ENCODE peak calls at places on chromosome 7, in five cellular contexts. W is endothelial cell of umbilical vein, N is left ventricle myocardium inferior, K is stomach, S is cardiac muscle cell. R is an unnamed sample.

GRCh38 chr7:92845736-92846135 is 9.4 kb upstream of the CDK6 start:
- DNase-seq in W (no peak), N (no peak), K (no peak), S (no peak), R (no peak)

GRCh38 chr7:22601028-22601795 is 101.2 kb upstream of the STEAP1B start:
- DNase-seq in W (peak), N (no peak), K (no peak), S (no peak), R (no peak)

GRCh38 chr7:43701502-43701859 is 27.8 kb downstream of the COA1 start:
- DNase-seq in W (no peak), N (no peak), K (no peak), S (no peak), R (no peak)

GRCh38 chr7:158581440-158582088 is 6.1 kb downstream of the PTPRN2 start:
- DNase-seq in W (no peak), N (no peak), K (peak), S (no peak), R (no peak)

GRCh38 chr7:98314469-98314868 is 33.0 kb downstream of the BRI3 start:
- DNase-seq in W (no peak), N (no peak), K (no peak), S (no peak), R (no peak)

GRCh38 chr7:157471259-157472125 is 134.7 kb downstream of the DNAJB6 start:
- DNase-seq in W (no peak), N (no peak), K (peak), S (no peak), R (peak)

GRCh38 chr7:81957517-81957916 is 187.7 kb upstream of the HGF start:
- DNase-seq in W (no peak), N (no peak), K (no peak), S (peak), R (no peak)

GRCh38 chr7:82755705-82756551 is 312.4 kb upstream of the CACNA2D1 start:
- DNase-seq in W (no peak), N (no peak), K (no peak), S (no peak), R (no peak)

GRCh38 chr7:28142650-28143049 is 37.9 kb downstream of the JAZF1 start:
- DNase-seq in W (no peak), N (no peak), K (no peak), S (no peak), R (no peak)

GRCh38 chr7:68476966-68477365 is 1121.3 kb upstream of the AUTS2 start:
- DNase-seq in W (no peak), N (no peak), K (no peak), S (no peak), R (no peak)

GRCh38 chr7:44080118-44080517 is 2.2 kb downstream of the POLM start:
- DNase-seq in W (no peak), N (peak), K (no peak), S (no peak), R (no peak)

GRCh38 chr7:50621206-50621605 is 56.0 kb upstream of the DDC start:
- DNase-seq in W (no peak), N (no peak), K (no peak), S (no peak), R (no peak)

GRCh38 chr7:37337522-37337921 is 111.1 kb downstream of the ELMO1 start:
- DNase-seq in W (no peak), N (no peak), K (no peak), S (no peak), R (no peak)

GRCh38 chr7:146067880-146068279 is 48.7 kb upstream of the CNTNAP2 start:
- DNase-seq in W (no peak), N (no peak), K (no peak), S (peak), R (no peak)

GRCh38 chr7:120794100-120794729 is 63.7 kb downstream of the TSPAN12 start:
- DNase-seq in W (no peak), N (no peak), K (no peak), S (no peak), R (no peak)

GRCh38 chr7:29871787-29872398 is 65.6 kb downstream of the WIPF3 start:
- DNase-seq in W (peak), N (no peak), K (no peak), S (no peak), R (no peak)

GRCh38 chr7:51315393-51316261 is 982 bp downstream of the COBL start:
- DNase-seq in W (no peak), N (peak), K (peak), S (peak), R (no peak)

GRCh38 chr7:40133561-40134427 is 628 bp downstream of the MPLKIP start:
- DNase-seq in W (no peak), N (no peak), K (no peak), S (no peak), R (peak)

GRCh38 chr7:159063046-159063840 is 81.4 kb downstream of the VIPR2 start:
- DNase-seq in W (no peak), N (no peak), K (no peak), S (no peak), R (no peak)

GRCh38 chr7:108380527-108380926 is 75.7 kb downstream of the NRCAM start:
- DNase-seq in W (peak), N (no peak), K (no peak), S (no peak), R (no peak)

GRCh38 chr7:116426428-116427156 is 72.9 kb upstream of the CAV2 start:
- DNase-seq in W (peak), N (no peak), K (peak), S (no peak), R (no peak)

GRCh38 chr7:155571581-155572345 is 25.4 kb upstream of the CNPY1 start:
- DNase-seq in W (no peak), N (no peak), K (no peak), S (no peak), R (no peak)

DNA sequence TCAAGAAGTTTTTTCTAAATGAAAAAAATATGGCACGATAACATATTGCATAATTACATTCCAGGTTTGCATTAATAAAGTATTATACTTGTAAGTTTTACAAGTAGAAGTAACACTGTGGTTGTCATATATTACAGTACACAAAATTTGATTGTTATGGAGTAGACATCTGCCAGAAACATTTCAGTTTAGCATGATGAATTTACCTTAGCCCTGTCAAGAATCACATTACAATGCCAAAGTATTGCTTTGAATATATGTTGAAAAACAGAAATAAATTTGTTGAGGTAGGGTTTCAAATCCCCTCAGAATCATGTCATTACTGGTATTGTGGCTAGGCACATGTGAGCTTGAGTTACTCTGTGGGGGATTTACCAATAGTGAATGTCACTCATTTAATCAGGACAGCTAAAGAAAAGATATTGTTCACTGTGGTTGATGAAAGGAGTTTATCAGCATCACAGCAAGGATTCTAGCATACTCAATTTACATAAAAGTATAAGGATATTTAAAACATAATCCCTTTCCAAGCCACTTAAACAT is 112.1 kb downstream of the MDFIC start:
- DNase-seq in W (no peak), N (no peak), K (no peak), S (no peak), R (no peak)
- TF ChIP-seq CTCF in W (no peak), N (no peak), K (no peak), S (no peak), R (no peak)

DNA sequence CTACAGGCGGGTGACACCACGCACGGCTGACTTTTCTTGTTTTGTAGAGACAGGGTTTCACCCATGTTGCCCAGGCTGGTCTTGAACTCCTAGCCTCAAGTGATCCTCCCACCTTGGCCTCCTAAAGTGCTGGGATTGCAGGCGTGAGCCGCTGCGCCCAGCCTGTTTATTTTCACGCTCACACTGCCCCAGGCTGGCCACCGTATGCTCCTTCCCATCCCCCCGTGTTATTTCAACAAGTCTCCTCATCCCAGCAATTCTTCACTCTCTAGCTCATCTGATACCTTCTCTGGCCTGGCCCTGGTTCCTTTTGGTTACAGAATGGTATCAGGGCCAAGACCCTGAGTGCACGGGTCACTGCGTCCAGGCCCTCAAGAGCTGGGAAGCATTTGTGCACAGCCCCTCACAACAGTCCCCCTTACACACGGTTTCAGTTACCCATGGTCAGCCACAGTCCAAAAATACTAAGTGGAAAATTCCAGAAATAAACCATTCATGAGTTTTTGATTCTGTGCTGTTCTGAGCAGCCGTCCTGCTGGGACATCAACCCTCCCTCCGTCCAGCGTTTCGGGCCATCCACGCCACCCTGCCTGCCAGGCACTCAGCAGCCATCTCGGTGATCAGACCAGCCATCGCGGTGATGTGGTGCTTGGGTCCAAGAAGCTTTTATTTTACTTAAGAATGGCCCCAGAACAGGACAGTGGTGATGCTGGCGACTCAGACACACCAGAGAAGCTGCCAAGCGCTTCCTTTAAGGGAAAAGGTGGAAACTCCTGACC is 8.9 kb downstream of the COX19 start:
- DNase-seq in W (no peak), N (no peak), K (no peak), S (no peak), R (no peak)
- H3K27ac ChIP-seq in W (no peak), N (peak), K (no peak), S (peak), R (peak)

DNA sequence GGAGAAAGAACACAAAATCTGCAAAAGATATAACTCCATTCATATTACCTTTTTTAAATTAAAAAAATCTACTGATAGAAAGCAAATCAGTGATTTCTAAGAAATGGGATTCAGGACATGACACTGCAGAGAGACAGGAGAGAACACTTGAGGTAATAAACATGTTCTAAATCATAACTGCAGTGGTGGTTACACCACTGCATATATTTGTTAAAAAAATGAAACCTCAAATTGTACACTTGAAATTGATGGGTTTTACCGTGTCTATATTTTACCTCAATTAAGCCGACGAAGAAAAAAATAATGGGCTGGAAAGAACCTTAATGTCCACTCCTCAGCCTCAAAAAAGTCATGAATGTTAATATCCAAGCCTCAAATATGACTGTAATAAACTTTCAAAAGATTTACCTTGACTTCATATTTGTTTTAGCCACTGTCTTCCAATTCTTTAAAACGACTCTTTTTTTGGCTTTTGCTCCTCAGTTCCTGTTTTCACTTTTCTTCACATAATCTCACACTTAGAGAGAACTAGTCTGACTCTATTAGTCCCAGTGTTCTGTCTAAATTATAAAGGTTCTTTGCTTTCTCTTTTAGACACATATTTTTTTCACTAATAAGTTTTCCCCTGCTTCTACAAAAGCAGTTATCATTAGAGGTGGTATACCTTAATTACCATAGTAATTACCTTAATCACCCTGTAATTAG is 502.4 kb downstream of the GRM8 start:
- DNase-seq in W (no peak), N (no peak), K (no peak), S (no peak), R (no peak)
- H3K4me3 ChIP-seq in W (no peak), N (no peak), K (no peak), S (no peak), R (no peak)

GRCh38 chr7:105594034-105594433 is 12.7 kb upstream of the EFCAB10 start:
- DNase-seq in W (no peak), N (no peak), K (no peak), S (no peak), R (peak)
- TF ChIP-seq CTCF in W (no peak), N (no peak), K (no peak), S (peak), R (no peak)

DNA sequence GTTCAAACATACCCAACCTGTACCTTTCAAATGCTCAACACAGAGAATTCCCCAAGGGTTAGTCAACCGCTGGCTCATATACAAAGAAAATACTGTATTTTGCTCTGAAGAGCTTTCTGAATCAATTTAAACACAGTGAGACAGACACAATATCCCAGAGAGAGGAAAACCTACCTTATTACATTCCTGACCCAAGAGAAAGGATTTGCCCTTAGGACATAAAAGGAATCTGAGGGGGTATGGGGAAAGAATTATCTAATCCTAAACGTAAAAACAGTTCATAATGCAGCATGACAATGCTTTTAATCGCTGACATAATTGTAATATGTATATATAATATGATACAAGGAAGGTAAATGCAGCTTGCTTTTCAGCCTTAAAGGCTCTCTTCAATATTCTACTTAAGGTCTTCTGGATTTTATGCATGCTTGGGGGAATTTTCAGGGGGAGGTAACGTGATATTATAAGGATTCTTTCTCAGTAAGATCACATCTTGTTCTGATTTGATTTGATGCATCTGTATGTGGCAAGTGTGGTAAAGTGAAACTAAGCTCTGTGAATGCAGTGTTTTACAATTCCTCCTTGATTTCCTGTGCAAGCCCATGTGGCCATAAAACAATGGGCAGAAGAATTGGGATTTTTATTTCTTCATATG is 240.5 kb downstream of the GLI3 start:
- DNase-seq in W (peak), N (no peak), K (no peak), S (no peak), R (no peak)
- H3K27ac ChIP-seq in W (peak), N (no peak), K (no peak), S (no peak), R (no peak)

GRCh38 chr7:99562114-99562784 is 3.8 kb downstream of the ZNF655 start:
- DNase-seq in W (no peak), N (no peak), K (no peak), S (no peak), R (no peak)
- H3K4me3 ChIP-seq in W (no peak), N (no peak), K (no peak), S (no peak), R (no peak)

R was measured in coronary artery.